ENCODE peak calls at places on chromosomes 5 and 9, in ten cellular contexts. Z, P, N, U, E, X, L, Y, D and G are unnamed samples.

GRCh38 chr9:135567311-135567710 is 5.8 kb downstream of the PAEP start:
- DNase-seq in Z (no peak), P (peak), N (no peak), U (no peak), E (no peak), X (no peak), L (no peak), Y (no peak), D (peak), G (no peak)

GRCh38 chr9:98247826-98248657 is 7.4 kb downstream of the TBC1D2 start:
- DNase-seq in Z (no peak), P (no peak), N (no peak), U (no peak), E (no peak), X (no peak), L (no peak), Y (no peak), D (no peak), G (no peak)

GRCh38 chr9:127545196-127546124 is 66.6 kb upstream of the STXBP1 start:
- DNase-seq in Z (no peak), P (no peak), N (no peak), U (peak), E (peak), X (peak), L (peak), Y (no peak), D (no peak), G (peak)

GRCh38 chr9:88396836-88397577 is 8.8 kb downstream of the SPIN1 start:
- DNase-seq in Z (no peak), P (no peak), N (no peak), U (peak), E (no peak), X (no peak), L (no peak), Y (no peak), D (no peak), G (no peak)

GRCh38 chr9:128382261-128382660 is 11.1 kb downstream of the URM1 start:
- DNase-seq in Z (no peak), P (no peak), N (no peak), U (no peak), E (no peak), X (no peak), L (peak), Y (no peak), D (no peak), G (no peak)

GRCh38 chr5:109888980-109889379 is 199.3 kb downstream of the MAN2A1 start:
- DNase-seq in Z (no peak), P (no peak), N (no peak), U (no peak), E (no peak), X (no peak), L (no peak), Y (no peak), D (no peak), G (no peak)

GRCh38 chr9:129472651-129473102 is 148.2 kb downstream of the C9orf50 start:
- DNase-seq in Z (no peak), P (no peak), N (no peak), U (no peak), E (no peak), X (no peak), L (no peak), Y (no peak), D (no peak), G (no peak)

GRCh38 chr5:128276537-128277216 is 193.1 kb downstream of the SLC12A2 start:
- DNase-seq in Z (no peak), P (no peak), N (no peak), U (peak), E (no peak), X (no peak), L (no peak), Y (no peak), D (no peak), G (no peak)

GRCh38 chr5:91339053-91339710 is 43.9 kb downstream of the ARRDC3 start:
- DNase-seq in Z (no peak), P (no peak), N (no peak), U (peak), E (no peak), X (no peak), L (no peak), Y (no peak), D (no peak), G (no peak)

GRCh38 chr5:122101636-122102285 is 23.7 kb upstream of the LOX start:
- DNase-seq in Z (no peak), P (no peak), N (no peak), U (peak), E (no peak), X (peak), L (no peak), Y (no peak), D (peak), G (peak)

GRCh38 chr5:145848854-145849253 is 13.7 kb upstream of the PRELID2 start:
- DNase-seq in Z (no peak), P (no peak), N (no peak), U (peak), E (no peak), X (no peak), L (no peak), Y (no peak), D (no peak), G (no peak)

GRCh38 chr5:44665101-44665701 is 143.5 kb upstream of the MRPS30 start:
- DNase-seq in Z (peak), P (peak), N (no peak), U (no peak), E (no peak), X (no peak), L (no peak), Y (no peak), D (no peak), G (no peak)

GRCh38 chr9:121685795-121686377 is 34.5 kb downstream of the DAB2IP start:
- DNase-seq in Z (peak), P (no peak), N (no peak), U (no peak), E (no peak), X (no peak), L (no peak), Y (no peak), D (no peak), G (no peak)

GRCh38 chr9:32524558-32525461 is 1.2 kb downstream of the RIGI start:
- DNase-seq in Z (no peak), P (no peak), N (no peak), U (peak), E (no peak), X (peak), L (peak), Y (peak), D (no peak), G (peak)

GRCh38 chr5:98301567-98301966 is 471.9 kb upstream of the RGMB start:
- DNase-seq in Z (no peak), P (no peak), N (no peak), U (no peak), E (no peak), X (no peak), L (no peak), Y (no peak), D (no peak), G (no peak)

GRCh38 chr9:96651626-96652025 is 3.5 kb downstream of the PRXL2C start:
- DNase-seq in Z (no peak), P (no peak), N (no peak), U (peak), E (peak), X (no peak), L (no peak), Y (no peak), D (peak), G (no peak)

GRCh38 chr9:135214706-135215105 is 127.2 kb downstream of the OLFM1 start:
- DNase-seq in Z (peak), P (no peak), N (no peak), U (no peak), E (no peak), X (no peak), L (no peak), Y (no peak), D (no peak), G (no peak)